ENCODE peak calls at places on chromosomes 13 and 19, in four cellular contexts. R is MM.1S, A is fibroblast of lung, P is right lobe of liver. J is an unnamed sample.

GRCh38 chr13:45331981-45332830 is 8.8 kb downstream of the TPT1 start:
- DNase-seq in R (no peak), A (peak; percentile 93), P (no peak), J (no peak)

GRCh38 chr19:8022275-8022674 is 16.8 kb upstream of the ELAVL1 start:
- DNase-seq in R (no peak), A (no peak), P (peak; percentile 94), J (no peak)

GRCh38 chr19:13962738-13963602 is 10.7 kb downstream of the DCAF15 start:
- DNase-seq in R (no peak), A (peak; percentile 54), P (peak; percentile 53), J (peak; percentile 71)

GRCh38 chr13:30652746-30653145 is 35.0 kb downstream of the USPL1 start:
- DNase-seq in R (no peak), A (peak; percentile 8), P (no peak), J (no peak)

GRCh38 chr19:41341669-41342490 is 11.8 kb downstream of the TGFB1 start:
- DNase-seq in R (no peak), A (no peak), P (no peak), J (no peak)

GRCh38 chr13:100550433-100550832 is 38.2 kb downstream of the GGACT start:
- DNase-seq in R (no peak), A (peak; percentile 80), P (no peak), J (peak; percentile 65)

GRCh38 chr19:799076-799881 is 2.0 kb downstream of the PTBP1 start:
- DNase-seq in R (no peak), A (peak; percentile 63), P (no peak), J (no peak)

GRCh38 chr13:107788464-107789165 is 426.7 kb downstream of the LIG4 start:
- DNase-seq in R (no peak), A (no peak), P (no peak), J (no peak)

GRCh38 chr19:3459322-3459881 is 20.9 kb downstream of the SMIM24 start:
- DNase-seq in R (no peak), A (peak; percentile 97), P (peak; percentile 89), J (peak; percentile 96)

GRCh38 chr19:35879770-35880317 is 11.5 kb downstream of the APLP1 start:
- DNase-seq in R (peak; percentile 81), A (peak; percentile 85), P (peak; percentile 92), J (peak; percentile 90)

GRCh38 chr13:107373551-107373950 is 805.6 kb upstream of the ARGLU1 start:
- DNase-seq in R (no peak), A (peak; percentile 83), P (no peak), J (no peak)

GRCh38 chr13:41509996-41510395 is 52.6 kb downstream of the RGCC start:
- DNase-seq in R (no peak), A (no peak), P (no peak), J (no peak)

GRCh38 chr19:33175886-33176669 is 18.1 kb upstream of the LRP3 start:
- DNase-seq in R (peak; percentile 12), A (peak; percentile 44), P (no peak), J (peak; percentile 45)

GRCh38 chr13:23579886-23580706 is 9.9 kb downstream of the TNFRSF19 start:
- DNase-seq in R (no peak), A (no peak), P (no peak), J (no peak)

GRCh38 chr13:20311022-20311421 is 78.9 kb upstream of the GJB6 start:
- DNase-seq in R (no peak), A (no peak), P (no peak), J (no peak)

GRCh38 chr13:20901668-20902437 is 693 bp downstream of the XPO4 start:
- DNase-seq in R (peak; percentile 37), A (peak; percentile 30), P (peak; percentile 70), J (no peak)

GRCh38 chr13:46683879-46684278 is 113.1 kb downstream of the ESD start:
- DNase-seq in R (no peak), A (peak; percentile 35), P (no peak), J (no peak)

GRCh38 chr19:40143612-40144011 is 47.6 kb upstream of the MAP3K10 start:
- DNase-seq in R (peak; percentile 96), A (no peak), P (no peak), J (no peak)

GRCh38 chr13:42283574-42283973 is 11.6 kb downstream of the AKAP11 start:
- DNase-seq in R (no peak), A (no peak), P (no peak), J (no peak)

DNA sequence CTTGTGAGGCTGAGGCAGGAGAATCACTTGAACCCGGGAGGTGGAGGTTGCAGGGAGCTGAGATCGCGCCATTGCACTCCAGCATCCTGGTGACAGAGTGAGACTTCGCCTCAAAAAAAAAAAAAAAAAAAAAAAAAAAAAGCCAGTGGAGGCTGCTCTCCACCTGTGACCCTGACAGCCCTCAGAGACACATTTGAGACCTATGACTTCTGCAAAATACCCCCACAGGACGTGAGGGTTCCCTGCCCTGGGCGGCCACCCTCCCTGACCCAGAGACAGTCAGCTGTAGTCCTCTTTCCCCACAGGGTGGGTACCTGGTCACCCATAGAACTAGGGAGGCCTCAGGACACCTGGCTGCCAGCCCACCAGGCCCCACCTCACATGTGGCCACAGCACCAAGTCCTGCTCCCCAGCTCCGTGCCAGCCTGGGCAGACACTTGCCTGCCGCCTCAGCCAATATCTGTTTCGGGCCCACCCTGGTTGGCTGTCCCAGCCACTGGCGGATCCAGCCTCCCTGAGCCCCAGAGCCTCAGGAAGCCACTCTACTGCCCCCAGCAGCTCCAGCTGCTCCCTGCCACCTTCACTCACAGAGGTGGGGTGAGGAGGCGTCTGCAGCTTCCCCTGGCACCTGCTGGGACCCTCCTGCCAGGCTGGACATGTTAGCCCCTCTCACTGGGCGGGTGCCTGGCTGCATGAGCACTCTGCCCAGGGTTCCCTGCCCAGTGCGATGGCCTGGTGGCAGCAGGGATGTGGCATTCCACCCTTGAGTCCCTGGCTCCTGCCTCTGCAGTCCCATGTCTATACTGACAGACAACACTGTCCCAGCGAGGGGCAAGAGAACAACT is 7.0 kb downstream of the MKNK2 start:
- DNase-seq in R (no peak), A (no peak), P (no peak), J (peak; percentile 55)
- H3K4me1 ChIP-seq in R (peaks cover 16% of the 10 kb centered on the region), A (peaks cover 21% of the 10 kb centered on the region), P (peaks cover 79% of the 10 kb centered on the region), J (peaks cover 26% of the 10 kb centered on the region)

GRCh38 chr13:50123002-50123401 is 107.8 kb downstream of the KCNRG start:
- DNase-seq in R (no peak), A (no peak), P (no peak), J (no peak)

GRCh38 chr13:50123515-50123861 is 108.2 kb downstream of the KCNRG start:
- DNase-seq in R (no peak), A (no peak), P (no peak), J (no peak)

GRCh38 chr13:50125306-50125555 is 110.0 kb downstream of the KCNRG start:
- DNase-seq in R (no peak), A (no peak), P (no peak), J (no peak)

GRCh38 chr13:50124536-50125305 is 109.5 kb downstream of the KCNRG start:
- DNase-seq in R (peak; percentile 84), A (peak; percentile 97), P (peak; percentile 98), J (peak; percentile 97)

DNA sequence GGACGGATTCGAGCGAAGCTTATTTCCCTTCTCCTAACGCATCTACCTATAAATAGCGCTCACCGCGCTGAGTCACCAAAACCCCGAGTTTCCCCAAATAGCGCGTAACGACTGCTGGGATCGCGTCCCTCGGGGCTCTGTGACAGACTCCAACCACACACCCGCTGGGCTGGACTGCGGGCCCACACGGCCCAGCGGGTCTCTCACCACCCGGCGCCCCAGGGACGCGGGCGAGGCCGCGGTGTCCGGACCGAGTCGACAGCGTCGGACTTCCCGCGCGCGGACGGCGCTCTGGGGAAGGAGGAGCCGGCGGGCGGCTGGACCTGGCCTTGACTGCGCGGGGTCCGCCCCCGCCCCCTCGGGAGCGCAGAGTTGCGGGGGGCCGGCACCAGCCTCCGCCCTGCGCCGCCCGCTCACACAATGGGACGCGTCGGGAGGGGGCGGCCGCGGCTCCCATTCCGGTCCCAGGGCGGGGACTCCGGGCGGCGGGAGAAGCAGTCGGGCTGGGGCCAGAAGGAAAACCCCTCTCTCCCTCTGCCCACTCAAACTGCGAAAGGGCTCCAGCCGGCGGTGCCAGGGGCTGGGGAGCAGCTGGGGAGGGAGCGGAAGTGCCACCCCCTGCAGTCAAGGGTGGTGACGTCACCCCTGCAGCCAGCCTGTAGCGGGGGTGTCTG is 108.8 kb downstream of the KCNRG start:
- DNase-seq in R (peak; percentile 53), A (peak; percentile 89), P (no peak), J (no peak)
- H3K4me1 ChIP-seq in R (peaks cover 30% of the 10 kb centered on the region), A (no peaks in the 10 kb centered on the region), P (peaks cover 9% of the 10 kb centered on the region), J (peaks cover 2% of the 10 kb centered on the region)

GRCh38 chr13:79492918-79493594 is 12.1 kb downstream of the NDFIP2 start:
- DNase-seq in R (no peak), A (no peak), P (no peak), J (no peak)
- H3K4me1 ChIP-seq in R (peaks cover 4% of the 10 kb centered on the region), A (peaks cover 6% of the 10 kb centered on the region), P (no peaks in the 10 kb centered on the region), J (no peaks in the 10 kb centered on the region)

GRCh38 chr19:4717191-4717965 is 6.3 kb downstream of the DPP9 start:
- DNase-seq in R (no peak), A (peak; percentile 99), P (no peak), J (no peak)
- H3K4me1 ChIP-seq in R (peaks cover 6% of the 10 kb centered on the region), A (peaks cover 30% of the 10 kb centered on the region), P (peaks cover 84% of the 10 kb centered on the region), J (peaks cover 3% of the 10 kb centered on the region)

GRCh38 chr19:39133431-39134270 is 8.1 kb downstream of the PAK4 start:
- DNase-seq in R (no peak), A (no peak), P (no peak), J (peak; percentile 64)

GRCh38 chr19:39135701-39136100 is 10.1 kb downstream of the PAK4 start:
- DNase-seq in R (no peak), A (no peak), P (no peak), J (no peak)

GRCh38 chr19:39130337-39131254 is 5.0 kb downstream of the PAK4 start:
- DNase-seq in R (no peak), A (no peak), P (no peak), J (no peak)

GRCh38 chr19:39131255-39131755 is 5.7 kb downstream of the PAK4 start:
- DNase-seq in R (no peak), A (peak; percentile 30), P (no peak), J (no peak)

GRCh38 chr19:39132344-39132969 is 6.9 kb downstream of the PAK4 start:
- DNase-seq in R (no peak), A (no peak), P (no peak), J (no peak)
- H3K4me1 ChIP-seq in R (no peaks in the 10 kb centered on the region), A (peaks cover 7% of the 10 kb centered on the region), P (peaks cover 23% of the 10 kb centered on the region), J (peaks cover 36% of the 10 kb centered on the region)

DNA sequence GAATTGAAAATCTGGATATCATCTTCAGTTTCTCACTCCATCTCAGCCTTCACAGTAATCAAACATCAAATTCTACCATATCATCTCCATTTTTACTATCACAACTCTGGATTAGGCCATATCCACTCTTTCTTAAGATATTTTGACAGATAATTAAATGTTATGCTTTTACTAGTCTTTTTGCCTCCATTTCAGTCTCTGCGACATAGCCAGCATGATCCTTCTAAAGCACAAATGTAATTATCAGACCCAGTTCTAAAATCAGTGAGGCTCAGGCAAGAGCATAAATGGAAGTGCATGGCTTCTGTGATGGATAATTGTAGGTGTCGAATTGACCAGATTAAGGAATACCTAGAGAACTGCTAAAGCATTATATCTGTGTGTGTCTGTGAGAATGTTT is 307.7 kb downstream of the PCDH20 start:
- DNase-seq in R (no peak), A (no peak), P (no peak), J (no peak)
- H3K4me1 ChIP-seq in R (no peaks in the 10 kb centered on the region), A (no peaks in the 10 kb centered on the region), P (no peaks in the 10 kb centered on the region), J (no peaks in the 10 kb centered on the region)

DNA sequence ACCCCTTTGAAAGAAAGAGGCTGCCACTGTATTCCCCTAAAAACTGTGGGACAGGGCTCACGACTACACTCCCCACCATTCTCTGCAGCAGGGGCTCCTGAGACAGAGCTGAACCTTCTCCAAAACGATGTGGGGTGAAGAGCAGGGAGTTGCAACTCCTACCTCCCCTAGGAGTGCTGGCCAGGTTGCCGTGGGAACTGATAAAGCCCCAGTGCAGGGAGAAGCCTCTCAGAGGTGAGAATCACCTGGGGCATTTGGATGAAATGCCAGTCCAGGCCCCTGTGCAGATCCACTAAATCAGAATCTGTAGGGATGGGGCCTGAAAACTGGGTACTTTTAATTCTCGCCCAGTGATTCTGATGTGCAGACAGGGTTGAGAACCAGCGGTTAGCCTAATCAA is 945 bp downstream of the DHRS12 start:
- DNase-seq in R (no peak), A (no peak), P (no peak), J (peak; percentile 57)
- H3K4me1 ChIP-seq in R (peaks cover 16% of the 10 kb centered on the region), A (peaks cover 17% of the 10 kb centered on the region), P (peaks cover 34% of the 10 kb centered on the region), J (peaks cover 22% of the 10 kb centered on the region)

GRCh38 chr19:5631511-5632240 is 8.8 kb downstream of the SAFB start:
- DNase-seq in R (no peak), A (no peak), P (no peak), J (no peak)
- H3K4me1 ChIP-seq in R (peaks cover 24% of the 10 kb centered on the region), A (peaks cover 15% of the 10 kb centered on the region), P (peaks cover 32% of the 10 kb centered on the region), J (peaks cover 20% of the 10 kb centered on the region)

J was measured in ovary.